ENCODE peak calls at places on chromosome 22, in four cellular contexts. Z is stomach, N is tibial nerve, Y is HCT116. E is an unnamed sample. For H3K4me1, the result is how much of the 10 kb centered on the place peaks cover.

GRCh38 chr22:43670545-43670944 is 141.6 kb downstream of the EFCAB6 start:
- DNase-seq in Y (no peak), N (no peak), Z (no peak), E (no peak)

GRCh38 chr22:31680764-31681624 is 19.0 kb upstream of the PISD start:
- DNase-seq in Z (no peak), N (no peak), Y (no peak), E (no peak)

GRCh38 chr22:17969732-17970131 is 54.6 kb downstream of the MICAL3 start:
- DNase-seq in N (no peak), Z (no peak), Y (no peak), E (no peak)

GRCh38 chr22:36569999-36570398 is 41.0 kb upstream of the EIF3D start:
- DNase-seq in Z (no peak), Y (peak), N (no peak), E (no peak)

GRCh38 chr22:25050566-25050965 is 98.0 kb downstream of the KIAA1671 start:
- DNase-seq in N (no peak), Z (no peak), Y (no peak), E (no peak)

GRCh38 chr22:17847360-17848078 is 73.2 kb upstream of the BID start:
- DNase-seq in Y (peak), Z (no peak), N (no peak), E (no peak)

GRCh38 chr22:42990131-42990838 is 24.7 kb downstream of the PACSIN2 start:
- DNase-seq in Y (no peak), N (no peak), Z (no peak), E (no peak)

GRCh38 chr22:32883131-32883530 is 81.6 kb downstream of the TIMP3 start:
- DNase-seq in Z (no peak), Y (no peak), N (no peak), E (no peak)

GRCh38 chr22:43151251-43152000 is at the start of gene TSPO:
- DNase-seq in Y (no peak), N (peak), Z (peak), E (peak)

GRCh38 chr22:33903012-33903411 is 17.3 kb downstream of the LARGE1 start:
- DNase-seq in Z (no peak), Y (no peak), N (no peak), E (no peak)

GRCh38 chr22:44729391-44730012 is 22.9 kb upstream of the ARHGAP8 start:
- DNase-seq in Z (no peak), N (peak), Y (no peak), E (no peak)

GRCh38 chr22:33110562-33111163 is 52.5 kb upstream of the SYN3 start:
- DNase-seq in Z (no peak), N (no peak), Y (no peak), E (no peak)

GRCh38 chr22:29150701-29151100 is 55.0 kb upstream of the EMID1 start:
- DNase-seq in Z (peak), Y (no peak), N (no peak), E (peak)

GRCh38 chr22:50524664-50525103 is 714 bp downstream of the SCO2 start:
- DNase-seq in Y (no peak), Z (no peak), N (no peak), E (no peak)

GRCh38 chr22:33706100-33706499 is 214.2 kb downstream of the LARGE1 start:
- DNase-seq in Y (no peak), Z (no peak), N (no peak), E (no peak)

GRCh38 chr22:45196308-45196707 is 32.6 kb downstream of the NUP50 start:
- DNase-seq in N (no peak), Z (no peak), Y (no peak), E (no peak)

GRCh38 chr22:23220485-23221350 is 40.4 kb downstream of the BCR start:
- DNase-seq in Y (no peak), N (no peak), Z (no peak), E (no peak)

GRCh38 chr22:35329114-35329847 is 29.6 kb downstream of the TOM1 start:
- DNase-seq in Y (no peak), N (no peak), Z (no peak), E (no peak)

GRCh38 chr22:20298803-20299735 is 20.8 kb downstream of the DGCR6L start:
- DNase-seq in N (peak), Z (peak), Y (peak), E (peak)

GRCh38 chr22:29268511-29269229 is 602 bp downstream of the EWSR1 start:
- DNase-seq in Z (peak), N (peak), Y (peak), E (peak)

GRCh38 chr22:43978558-43978957 is 23.3 kb downstream of the SAMM50 start:
- DNase-seq in Y (no peak), Z (no peak), N (no peak), E (peak)

GRCh38 chr22:19555651-19556050 is 31.4 kb upstream of the CLDN5 start:
- DNase-seq in Y (no peak), Z (no peak), N (no peak), E (peak)

GRCh38 chr22:28002863-28003565 is 84.0 kb upstream of the PITPNB start:
- DNase-seq in Y (no peak), N (no peak), Z (no peak), E (no peak)

GRCh38 chr22:27820896-27821866 is 19.6 kb upstream of the MN1 start:
- DNase-seq in N (no peak), Z (no peak), Y (no peak), E (no peak)

DNA sequence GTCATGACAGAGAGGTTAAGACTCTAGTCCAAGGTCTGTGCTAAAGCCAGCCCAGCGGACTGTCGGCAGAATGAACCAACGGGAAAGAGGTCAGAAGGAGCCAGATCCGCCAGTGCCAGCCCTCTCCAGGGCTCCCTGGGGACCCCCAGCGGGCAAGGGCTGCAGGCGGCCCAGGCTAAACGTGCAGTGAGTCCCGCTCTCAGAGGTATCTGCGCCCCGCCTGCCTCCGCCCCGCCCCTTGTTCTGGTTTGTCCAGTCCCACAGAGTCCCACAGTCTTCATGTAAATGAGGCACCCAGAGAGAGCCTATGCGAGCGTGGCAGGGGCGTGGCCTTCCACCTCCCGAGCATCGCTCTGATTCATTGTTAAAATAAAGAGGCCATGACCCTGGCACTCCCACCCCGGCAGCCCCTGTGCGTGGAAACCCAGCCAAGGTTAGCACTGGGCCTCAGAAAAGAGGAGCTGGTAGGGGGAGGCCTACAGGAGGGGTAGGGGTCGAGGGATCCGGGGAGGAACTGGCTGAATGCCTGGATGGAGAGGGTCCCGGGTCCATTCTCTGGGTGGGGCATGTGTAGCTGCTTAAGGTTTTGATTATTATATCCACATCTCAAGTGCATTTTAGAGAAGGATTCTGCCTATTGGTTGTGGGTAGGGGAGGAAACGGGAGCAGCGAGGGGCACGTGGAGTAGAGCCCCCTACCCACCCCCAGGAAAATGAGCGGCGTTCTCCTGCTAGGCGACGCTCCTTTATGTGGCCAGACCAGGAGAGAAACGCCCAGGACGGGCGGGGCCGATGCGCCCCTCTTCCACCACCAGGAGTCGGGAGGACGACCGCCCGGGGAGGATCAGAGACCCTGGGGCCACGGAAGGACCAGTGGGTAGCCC is at the start of gene TRIOBP:
- DNase-seq in Y (peak), N (peak), Z (peak), E (peak)
- TF ChIP-seq CTCF in Y (peak), N (peak), Z (peak), E (peak)

GRCh38 chr22:46590334-46590733 is 29.9 kb upstream of the GRAMD4 start:
- DNase-seq in Y (no peak), Z (peak), N (no peak), E (no peak)

GRCh38 chr22:46592390-46592872 is 27.8 kb upstream of the GRAMD4 start:
- DNase-seq in Z (no peak), N (no peak), Y (no peak), E (no peak)

GRCh38 chr22:46589871-46590271 is 30.3 kb upstream of the GRAMD4 start:
- DNase-seq in Z (no peak), Y (no peak), N (no peak), E (no peak)

GRCh38 chr22:46593211-46593676 is 26.9 kb upstream of the GRAMD4 start:
- DNase-seq in Y (no peak), N (peak), Z (no peak), E (no peak)

DNA sequence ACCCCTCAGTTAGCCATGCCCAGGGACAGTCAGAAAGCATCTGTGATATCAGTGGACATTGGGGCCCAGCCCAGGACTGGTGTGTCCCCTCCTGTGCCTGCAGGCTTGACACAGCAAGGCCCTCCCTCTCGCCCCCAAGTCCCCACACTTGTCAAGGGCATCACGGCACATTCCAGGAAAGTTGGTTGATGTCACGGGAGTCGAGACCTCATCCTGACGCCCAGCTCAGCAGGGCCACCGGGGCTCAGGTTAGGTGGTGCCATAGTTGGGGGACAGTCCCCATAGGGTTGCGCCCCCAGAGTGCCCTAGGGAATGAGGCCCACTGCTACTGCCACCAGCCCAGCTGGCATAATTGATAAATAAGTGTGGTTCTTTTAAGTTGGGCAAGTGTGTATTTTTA is 28.3 kb upstream of the GRAMD4 start:
- DNase-seq in Z (no peak), N (no peak), Y (no peak), E (no peak)
- H3K4me1 ChIP-seq in Z (half or more), N (under half), Y (under half), E (half or more)

DNA sequence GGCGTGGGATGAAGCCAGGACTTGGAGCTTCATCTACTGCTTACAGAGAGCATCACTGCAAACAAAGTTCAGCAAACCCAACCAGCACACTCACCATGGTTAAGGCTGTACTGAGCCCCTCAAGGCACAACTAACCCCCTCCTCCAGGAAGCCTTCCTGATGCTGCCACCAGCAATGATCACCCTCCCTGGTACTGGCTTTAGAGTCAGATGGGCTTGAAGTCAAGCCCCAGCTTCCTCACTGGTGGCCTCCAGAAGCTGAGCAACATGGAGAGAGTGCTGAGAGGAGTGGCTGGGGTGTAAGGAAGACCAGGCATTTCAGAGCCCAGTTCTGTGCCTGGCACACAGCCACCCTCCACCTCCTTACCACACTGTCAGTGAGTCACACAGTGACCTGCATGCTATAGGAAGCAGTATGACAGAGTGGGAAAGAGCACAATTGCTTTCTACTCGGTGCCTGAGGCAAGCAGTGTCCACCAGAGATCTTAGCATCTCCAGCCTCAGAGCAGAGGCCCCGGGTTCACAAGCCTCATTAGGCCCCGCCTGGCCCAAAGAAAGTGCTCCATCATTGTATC is 24.7 kb upstream of the BAIAP2L2 start:
- DNase-seq in Y (peak), N (no peak), Z (no peak), E (peak)
- TF ChIP-seq POLR2A in Y (no peak), N (no peak), Z (no peak), E (no peak)

GRCh38 chr22:41003976-41004375 is 52.8 kb downstream of the RBX1 start:
- DNase-seq in Z (no peak), Y (no peak), N (no peak), E (no peak)

GRCh38 chr22:41001722-41002122 is 50.5 kb downstream of the RBX1 start:
- DNase-seq in N (no peak), Y (no peak), Z (no peak), E (no peak)

GRCh38 chr22:41000040-41000565 is 48.9 kb downstream of the RBX1 start:
- DNase-seq in Z (no peak), N (no peak), Y (no peak), E (no peak)

GRCh38 chr22:41003041-41003440 is 51.9 kb downstream of the RBX1 start:
- DNase-seq in Z (peak), N (no peak), Y (no peak), E (no peak)

DNA sequence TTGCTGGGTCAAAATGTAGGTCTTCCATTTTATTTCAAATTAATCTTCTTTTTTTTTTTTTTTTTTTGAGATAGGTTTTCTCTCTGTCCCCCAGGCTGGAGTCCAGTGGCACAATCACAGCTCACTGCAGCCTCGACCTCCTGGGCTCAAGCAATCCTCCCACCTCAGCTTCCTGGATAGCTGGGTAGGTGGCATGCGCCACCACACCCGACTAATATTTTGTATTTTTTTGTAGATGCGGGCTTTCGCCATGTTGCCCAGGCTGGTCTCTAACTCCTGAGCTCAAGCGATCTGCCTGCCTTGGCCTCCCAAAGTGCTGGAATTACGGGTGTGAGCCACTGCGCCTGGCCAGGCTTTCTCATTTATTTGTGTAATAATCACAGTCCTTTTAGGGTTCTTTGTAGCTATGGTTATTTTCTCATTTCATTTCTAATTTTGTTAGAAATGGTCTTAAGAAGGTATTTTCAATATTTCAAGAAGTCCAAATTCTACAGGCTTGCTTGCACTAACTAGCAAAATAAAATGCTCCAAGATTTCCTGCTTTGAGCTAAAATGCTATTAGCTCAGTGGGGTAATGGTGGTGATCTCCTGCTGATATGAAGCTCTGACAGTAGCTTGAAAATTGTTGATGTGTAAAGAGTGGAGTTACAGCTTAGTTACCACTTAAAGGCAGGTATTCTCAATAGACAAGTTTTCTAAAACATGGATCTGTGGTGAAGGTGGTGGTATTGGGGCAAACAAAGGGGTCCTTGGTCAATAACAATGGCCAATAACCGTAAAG is 50.0 kb downstream of the RBX1 start:
- DNase-seq in N (no peak), Y (no peak), Z (no peak), E (no peak)
- TF ChIP-seq CTCF in N (no peak), Y (no peak), Z (no peak), E (no peak)

DNA sequence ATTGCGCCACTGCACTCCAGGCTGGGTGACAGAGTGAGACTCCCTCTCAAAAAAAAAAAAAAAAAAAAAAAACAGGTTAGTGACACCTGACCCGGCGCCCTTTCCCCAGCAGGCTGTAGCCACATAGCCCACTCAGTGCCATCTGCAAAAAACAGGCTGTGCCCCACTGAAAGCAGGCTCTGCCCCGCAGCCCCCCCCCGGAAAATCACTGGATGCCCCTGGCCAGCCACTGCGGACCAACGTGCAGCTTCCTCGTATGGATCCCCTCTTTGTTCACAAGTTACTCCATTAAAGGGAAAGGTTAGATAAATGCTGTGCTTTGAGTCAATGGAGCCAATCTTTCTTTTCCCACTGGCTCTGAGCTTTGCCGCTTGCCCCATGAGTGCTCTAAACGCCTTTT is 660.3 kb downstream of the TBC1D22A start:
- DNase-seq in Y (no peak), Z (no peak), N (no peak), E (no peak)
- H3K4me1 ChIP-seq in Y (under half), Z (under half), N (under half), E (under half)

GRCh38 chr22:30396871-30397655 is at the start of gene SEC14L2:
- DNase-seq in Z (peak), N (peak), Y (peak), E (peak)
- TF ChIP-seq POLR2A in Z (no peak), N (peak), Y (peak), E (no peak)